ENCODE peak calls at places on chromosomes 12 and 14, in six cellular contexts. P, S, F, J, Z and N are unnamed samples.

GRCh38 chr14:71397371-71397770 is 490.1 kb downstream of the PCNX1 start:
- DNase-seq in P (no peak), S (no peak), F (no peak), J (peak; percentile 27), Z (no peak), N (no peak)

GRCh38 chr12:127108360-127109215 is 1158.4 kb upstream of the TMEM132C start:
- DNase-seq in P (peak; percentile 29), S (peak; percentile 80), F (peak; percentile 73), J (peak; percentile 86), Z (no peak), N (peak; percentile 87)

GRCh38 chr14:24780278-24780677 is 146.3 kb upstream of the GZMB start:
- DNase-seq in P (no peak), S (no peak), F (no peak), J (no peak), Z (no peak), N (no peak)

GRCh38 chr14:56023681-56024080 is 94.5 kb upstream of the PELI2 start:
- DNase-seq in P (no peak), S (no peak), F (no peak), J (no peak), Z (no peak), N (no peak)

GRCh38 chr14:91207008-91207407 is 37.5 kb downstream of the GPR68 start:
- DNase-seq in P (no peak), S (peak; percentile 30), F (no peak), J (no peak), Z (no peak), N (no peak)

GRCh38 chr14:22549981-22550670 is 38.9 kb downstream of the DAD1 start:
- DNase-seq in P (no peak), S (peak; percentile 17), F (no peak), J (no peak), Z (no peak), N (peak; percentile 78)

GRCh38 chr12:85179680-85180300 is 100.2 kb upstream of the ALX1 start:
- DNase-seq in P (no peak), S (no peak), F (no peak), J (peak; percentile 7), Z (no peak), N (peak; percentile 59)

GRCh38 chr12:1566449-1567135 is 27.8 kb downstream of the FBXL14 start:
- DNase-seq in P (no peak), S (peak; percentile 87), F (no peak), J (no peak), Z (no peak), N (no peak)

GRCh38 chr12:1680804-1681492 is 9.9 kb upstream of the ADIPOR2 start:
- DNase-seq in P (no peak), S (peak; percentile 47), F (no peak), J (no peak), Z (no peak), N (no peak)

GRCh38 chr14:101215936-101216335 is 312.4 kb upstream of the RTL1 start:
- DNase-seq in P (no peak), S (no peak), F (no peak), J (no peak), Z (no peak), N (no peak)

GRCh38 chr12:24997496-24997895 is 48.6 kb upstream of the BCAT1 start:
- DNase-seq in P (no peak), S (no peak), F (no peak), J (peak; percentile 14), Z (no peak), N (no peak)

GRCh38 chr14:95157987-95158712 is 821 bp upstream of the DICER1 start:
- DNase-seq in P (no peak), S (peak; percentile 18), F (peak; percentile 57), J (peak; percentile 52), Z (no peak), N (peak; percentile 22)

GRCh38 chr12:116697305-116698130 is 40.4 kb downstream of the SPRING1 start:
- DNase-seq in P (no peak), S (peak; percentile 73), F (peak; percentile 81), J (peak; percentile 23), Z (no peak), N (peak; percentile 58)

GRCh38 chr14:100045687-100046344 is 19.4 kb upstream of the EVL start:
- DNase-seq in P (no peak), S (no peak), F (no peak), J (peak; percentile 22), Z (no peak), N (no peak)

GRCh38 chr12:52191841-52192791 is at the start of gene KRT80:
- DNase-seq in P (no peak), S (no peak), F (peak; percentile 99), J (peak; percentile 99), Z (peak; percentile 96), N (peak; percentile 99)

GRCh38 chr12:47969845-47970244 is 6.4 kb downstream of the TMEM106C start:
- DNase-seq in P (no peak), S (no peak), F (no peak), J (no peak), Z (no peak), N (no peak)

GRCh38 chr12:34404377-34405285 is 382.3 kb downstream of the ALG10 start:
- DNase-seq in P (no peak), S (no peak), F (no peak), J (no peak), Z (no peak), N (no peak)

GRCh38 chr12:49503674-49504180 is 35.1 kb upstream of the KCNH3 start:
- DNase-seq in P (no peak), S (no peak), F (peak; percentile 44), J (no peak), Z (no peak), N (peak; percentile 95)

GRCh38 chr12:127873306-127873705 is 393.7 kb upstream of the TMEM132C start:
- DNase-seq in P (no peak), S (no peak), F (no peak), J (no peak), Z (no peak), N (no peak)

GRCh38 chr12:104506691-104507401 is 50.1 kb downstream of the CHST11 start:
- DNase-seq in P (no peak), S (no peak), F (no peak), J (no peak), Z (no peak), N (no peak)

GRCh38 chr14:94598816-94599655 is 13.2 kb upstream of the SERPINA3 start:
- DNase-seq in P (no peak), S (no peak), F (peak; percentile 87), J (peak; percentile 98), Z (peak; percentile 83), N (peak; percentile 87)

GRCh38 chr14:51382506-51382905 is 142.5 kb downstream of the TMX1 start:
- DNase-seq in P (no peak), S (no peak), F (no peak), J (no peak), Z (peak; percentile 99), N (no peak)

GRCh38 chr14:51386411-51386810 is 146.4 kb downstream of the TMX1 start:
- DNase-seq in P (no peak), S (no peak), F (no peak), J (no peak), Z (no peak), N (no peak)

DNA sequence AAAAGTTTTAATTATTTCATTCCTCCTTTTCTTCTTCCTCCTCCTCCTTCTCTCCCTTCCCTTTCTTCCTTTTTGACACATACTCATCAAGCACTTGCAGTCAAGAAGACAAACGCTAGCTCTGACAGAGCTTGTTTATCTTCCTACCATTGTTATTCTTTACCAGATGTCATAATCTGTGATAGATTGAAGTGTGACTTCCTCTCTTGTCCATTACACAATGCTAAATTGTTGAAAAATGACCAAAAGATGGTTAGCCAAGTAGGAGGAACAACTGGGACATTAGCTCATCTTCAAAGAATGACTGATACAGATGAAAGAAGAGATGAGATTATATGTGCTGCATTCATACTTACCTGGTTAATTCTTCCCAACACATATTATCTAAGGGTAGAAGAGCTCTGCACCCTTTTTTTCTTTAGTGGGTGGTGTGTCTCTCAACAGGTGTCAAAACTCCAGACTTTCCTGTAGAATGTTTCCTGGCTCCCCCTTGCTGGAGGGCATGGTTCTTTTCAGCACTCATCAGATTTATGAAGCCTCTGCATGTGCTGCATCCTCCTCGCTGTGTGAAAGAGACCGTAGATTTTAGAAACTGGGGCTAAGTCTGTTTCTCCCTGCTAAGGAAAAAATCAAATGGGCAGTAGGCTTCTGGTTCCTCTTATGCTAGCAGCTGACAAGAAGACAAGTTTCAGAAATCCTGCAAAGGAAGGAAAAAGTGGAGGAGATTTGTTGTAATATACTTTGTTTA is 147.1 kb downstream of the TMX1 start:
- DNase-seq in P (no peak), S (no peak), F (no peak), J (peak; percentile 49), Z (no peak), N (no peak)
- H3K4me2 ChIP-seq in P (no peak overlapping the region), S (no peak overlapping the region), F (peak overlapping the region; percentile 7), J (peak overlapping the region; percentile 25), Z (no peak overlapping the region), N (no peak overlapping the region)

GRCh38 chr12:110252716-110253115 is 28.3 kb upstream of the ATP2A2 start:
- DNase-seq in P (no peak), S (no peak), F (no peak), J (no peak), Z (no peak), N (no peak)
- H3K4me2 ChIP-seq in P (no peak overlapping the region), S (no peak overlapping the region), F (peak overlapping the region; percentile 67), J (no peak overlapping the region), Z (no peak overlapping the region), N (no peak overlapping the region)

GRCh38 chr12:69007858-69008314 is 74.9 kb upstream of the CPM start:
- DNase-seq in P (peak; percentile 47), S (no peak), F (no peak), J (peak; percentile 23), Z (no peak), N (peak; percentile 21)
- H3K4me2 ChIP-seq in P (no peak overlapping the region), S (no peak overlapping the region), F (peak overlapping the region; percentile 55), J (peak overlapping the region; percentile 96), Z (peak overlapping the region; percentile 90), N (peak overlapping the region; percentile 72)

GRCh38 chr12:113932411-113933196 is 33.5 kb downstream of the RBM19 start:
- DNase-seq in P (no peak), S (peak; percentile 96), F (no peak), J (peak; percentile 14), Z (no peak), N (no peak)

GRCh38 chr12:113931517-113931916 is 34.6 kb downstream of the RBM19 start:
- DNase-seq in P (no peak), S (no peak), F (no peak), J (no peak), Z (no peak), N (no peak)

GRCh38 chr12:113926792-113927191 is 39.3 kb downstream of the RBM19 start:
- DNase-seq in P (no peak), S (no peak), F (no peak), J (no peak), Z (no peak), N (no peak)

GRCh38 chr12:113930249-113930648 is 35.9 kb downstream of the RBM19 start:
- DNase-seq in P (no peak), S (no peak), F (no peak), J (no peak), Z (no peak), N (no peak)

DNA sequence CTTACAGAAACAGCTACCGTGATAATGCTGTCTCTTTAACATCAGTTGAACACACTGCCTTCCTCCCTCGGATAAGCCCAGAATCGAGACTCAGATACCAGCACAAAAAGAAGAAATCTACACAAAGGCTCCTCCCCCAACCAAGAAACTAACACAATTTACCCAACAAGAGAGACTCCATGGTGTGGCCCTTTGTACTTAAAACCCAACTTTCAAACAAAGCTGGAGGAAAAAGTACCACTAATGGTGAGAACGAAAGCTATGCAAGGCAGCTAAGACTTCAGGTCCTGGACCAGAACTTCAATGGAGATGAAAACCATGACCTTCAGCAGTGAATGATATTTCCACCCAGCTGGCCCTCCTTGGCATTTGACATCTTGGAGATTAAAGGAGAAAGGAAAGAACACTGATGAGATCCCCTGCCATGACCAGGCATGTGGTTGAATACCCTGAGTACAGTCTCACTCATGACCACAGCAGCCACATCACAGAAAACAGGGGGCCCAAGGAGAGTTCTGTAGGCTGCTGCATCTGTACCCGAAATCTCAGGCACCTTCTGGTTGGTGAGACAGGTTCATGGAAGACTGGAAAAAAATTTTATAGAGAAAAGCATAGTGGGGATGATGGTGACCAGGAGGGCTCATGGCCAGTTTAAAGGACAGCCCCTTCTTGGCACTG is 36.7 kb downstream of the RBM19 start:
- DNase-seq in P (no peak), S (no peak), F (no peak), J (no peak), Z (no peak), N (no peak)
- H3K4me2 ChIP-seq in P (no peak overlapping the region), S (no peak overlapping the region), F (no peak overlapping the region), J (no peak overlapping the region), Z (no peak overlapping the region), N (no peak overlapping the region)